ENCODE peak calls at places on chromosome 5, in six cellular contexts. X is mesendoderm; I is stimulated activated CD8-positive, alpha-beta memory T cell treated with anti-CD3 and anti-CD28 coated beads, Interleukin-4, amount 100 ng/mL, for 48 hours; N is cardiac fibroblast; B is neural progenitor cell; E is epithelial cell of esophagus. U is an unnamed sample.

GRCh38 chr5:141382469-141383294 is at the start of gene PCDHGA7:
- DNase-seq in N (peak), I (no peak), B (no peak), X (no peak), E (peak), U (no peak)

GRCh38 chr5:76807296-76807695 is 11.5 kb upstream of the F2RL1 start:
- DNase-seq in E (peak), X (peak), N (peak), B (peak), I (no peak), U (peak)

GRCh38 chr5:117982691-117983090 is 1005.7 kb downstream of the DTWD2 start:
- DNase-seq in E (no peak), I (no peak), N (peak), X (peak), B (no peak), U (no peak)

GRCh38 chr5:40685191-40685590 is 5.5 kb downstream of the PTGER4 start:
- DNase-seq in X (no peak), N (no peak), B (no peak), I (no peak), E (no peak), U (no peak)

GRCh38 chr5:42586625-42587024 is 163.4 kb downstream of the GHR start:
- DNase-seq in X (no peak), N (peak), B (no peak), I (no peak), E (no peak), U (no peak)

GRCh38 chr5:134902071-134902801 is 2.7 kb upstream of the PCBD2 start:
- DNase-seq in B (no peak), I (no peak), X (no peak), E (no peak), N (no peak), U (no peak)

GRCh38 chr5:2695200-2695891 is 56.1 kb downstream of the IRX2 start:
- DNase-seq in I (no peak), X (no peak), E (peak), N (peak), B (no peak), U (peak)

GRCh38 chr5:57784106-57784505 is 301.5 kb upstream of the ACTBL2 start:
- DNase-seq in N (peak), I (no peak), X (no peak), B (no peak), E (peak), U (no peak)

U was measured in H7.